ENCODE peak calls at places on chromosomes 16 and 17, in four cellular contexts. V, O, N and D are unnamed samples.
A peak's percentile ranks its signal among the peaks of the same experiment; 100 is the strongest.

GRCh38 chr17:13883659-13884058 is 185.6 kb upstream of the COX10 start:
- DNase-seq in V (no peak), O (no peak), N (no peak), D (no peak)

GRCh38 chr17:44071198-44071520 is 624 bp downstream of the G6PC3 start:
- DNase-seq in N (no peak), O (no peak), V (no peak), D (no peak)

GRCh38 chr17:17621254-17621653 is 29.7 kb upstream of the PEMT start:
- DNase-seq in N (no peak), O (no peak), V (no peak), D (no peak)

GRCh38 chr17:45104907-45105624 is 27.2 kb downstream of the PLCD3 start:
- DNase-seq in V (no peak), N (no peak), O (no peak), D (no peak)

GRCh38 chr16:49663081-49664057 is 192.5 kb downstream of the ZNF423 start:
- DNase-seq in V (no peak), N (no peak), O (no peak), D (no peak)

GRCh38 chr16:558298-559020 is 1.7 kb upstream of the PRR35 start:
- DNase-seq in N (no peak), V (peak; percentile 80), O (no peak), D (no peak)

GRCh38 chr17:40310882-40311391 is 2.0 kb downstream of the RARA start:
- DNase-seq in N (no peak), V (no peak), O (no peak), D (no peak)

GRCh38 chr17:7712111-7712771 is 5.3 kb upstream of the DNAH2 start:
- DNase-seq in O (no peak), V (no peak), N (peak; percentile 62), D (no peak)

GRCh38 chr16:68951991-68952877 is 108.9 kb downstream of the TANGO6 start:
- DNase-seq in V (no peak), O (no peak), N (no peak), D (no peak)

GRCh38 chr17:51853857-51854256 is 304.7 kb downstream of the CA10 start:
- DNase-seq in V (no peak), O (no peak), N (no peak), D (no peak)

GRCh38 chr17:63418540-63418939 is 27.6 kb downstream of the CYB561 start:
- DNase-seq in N (no peak), O (no peak), V (no peak), D (no peak)

GRCh38 chr16:67277999-67278772 is 1.1 kb upstream of the PLEKHG4 start:
- DNase-seq in N (no peak), V (peak; percentile 43), O (no peak), D (no peak)

GRCh38 chr16:86476956-86477530 is 33.3 kb upstream of the FOXF1 start:
- DNase-seq in N (no peak), V (no peak), O (no peak), D (no peak)

GRCh38 chr17:44043326-44043725 is 23.1 kb downstream of the LSM12 start:
- DNase-seq in N (no peak), V (no peak), O (no peak), D (no peak)

GRCh38 chr17:59752446-59752845 is 45.0 kb downstream of the VMP1 start:
- DNase-seq in O (no peak), N (no peak), V (no peak), D (no peak)

GRCh38 chr16:82580293-82580900 is 46.4 kb upstream of the CDH13 start:
- DNase-seq in O (no peak), V (peak; percentile 16), N (no peak), D (no peak)

GRCh38 chr17:27340990-27341595 is 47.2 kb downstream of the WSB1 start:
- DNase-seq in O (no peak), N (no peak), V (no peak), D (no peak)

GRCh38 chr17:14303343-14304221 is 2.7 kb downstream of the HS3ST3B1 start:
- DNase-seq in N (peak; percentile 64), V (no peak), O (no peak), D (no peak)

GRCh38 chr17:70344356-70345060 is 175.2 kb downstream of the KCNJ2 start:
- DNase-seq in N (no peak), O (no peak), V (no peak), D (no peak)

GRCh38 chr16:76265434-76266045 is 11.7 kb upstream of the CNTNAP4 start:
- DNase-seq in N (peak; percentile 92), V (peak; percentile 31), O (no peak), D (peak; percentile 51)

GRCh38 chr17:55272711-55273578 is 8.2 kb downstream of the HLF start:
- DNase-seq in O (no peak), N (no peak), V (no peak), D (no peak)
- TF ChIP-seq ZNF274 in O (no peak), N (no peak), V (no peak), D (no peak)

DNA sequence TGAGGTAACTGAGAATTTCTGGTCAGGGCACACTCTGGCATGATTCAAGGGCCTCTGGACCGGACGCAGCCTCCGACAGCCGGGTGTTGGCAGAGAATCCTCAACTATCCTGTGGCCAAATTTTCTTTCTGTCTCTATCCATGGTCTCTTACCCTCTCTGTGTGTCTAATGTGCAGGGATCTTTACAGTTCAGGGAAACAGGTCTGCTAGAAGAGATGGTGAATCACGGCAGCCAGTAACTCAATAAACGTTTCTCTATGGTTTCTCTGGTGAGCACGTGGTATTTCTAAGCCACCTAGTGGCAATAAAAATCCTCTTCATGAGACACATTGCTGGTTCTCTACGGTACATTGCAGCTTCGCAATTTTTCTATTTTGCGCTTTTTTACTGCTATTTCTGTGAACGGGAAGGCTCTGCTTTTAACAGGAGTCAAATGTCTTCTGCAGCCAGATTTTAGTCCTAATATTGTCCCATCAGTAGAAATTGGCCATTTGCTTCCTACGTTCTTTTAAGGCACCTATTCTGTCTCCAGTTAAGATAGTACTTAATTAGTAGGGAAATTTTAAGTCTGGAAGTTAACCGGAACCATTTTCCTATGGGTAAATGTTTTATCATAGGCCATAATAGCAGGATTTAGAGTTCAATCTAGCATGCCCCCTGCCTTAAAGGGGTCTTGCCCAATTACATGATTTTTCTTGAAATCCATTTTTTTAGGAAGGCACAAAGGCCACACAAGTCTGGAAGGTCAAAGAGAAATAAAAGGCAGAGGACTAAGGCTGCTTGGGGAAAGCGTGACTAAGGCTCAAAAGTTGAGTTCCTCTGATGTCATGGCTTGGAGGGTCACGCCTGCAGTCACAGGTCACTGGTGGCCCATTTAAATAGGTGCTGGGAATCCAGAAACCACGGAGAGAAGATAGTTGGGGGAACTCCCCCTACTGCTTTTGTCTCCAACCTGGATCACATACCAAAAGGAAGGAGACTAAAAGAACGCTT is 31.5 kb downstream of the QPRT start:
- DNase-seq in V (peak; percentile 75), O (no peak), N (no peak), D (no peak)
- TF ChIP-seq SUZ12 in V (no peak), O (no peak), N (no peak), D (no peak)

DNA sequence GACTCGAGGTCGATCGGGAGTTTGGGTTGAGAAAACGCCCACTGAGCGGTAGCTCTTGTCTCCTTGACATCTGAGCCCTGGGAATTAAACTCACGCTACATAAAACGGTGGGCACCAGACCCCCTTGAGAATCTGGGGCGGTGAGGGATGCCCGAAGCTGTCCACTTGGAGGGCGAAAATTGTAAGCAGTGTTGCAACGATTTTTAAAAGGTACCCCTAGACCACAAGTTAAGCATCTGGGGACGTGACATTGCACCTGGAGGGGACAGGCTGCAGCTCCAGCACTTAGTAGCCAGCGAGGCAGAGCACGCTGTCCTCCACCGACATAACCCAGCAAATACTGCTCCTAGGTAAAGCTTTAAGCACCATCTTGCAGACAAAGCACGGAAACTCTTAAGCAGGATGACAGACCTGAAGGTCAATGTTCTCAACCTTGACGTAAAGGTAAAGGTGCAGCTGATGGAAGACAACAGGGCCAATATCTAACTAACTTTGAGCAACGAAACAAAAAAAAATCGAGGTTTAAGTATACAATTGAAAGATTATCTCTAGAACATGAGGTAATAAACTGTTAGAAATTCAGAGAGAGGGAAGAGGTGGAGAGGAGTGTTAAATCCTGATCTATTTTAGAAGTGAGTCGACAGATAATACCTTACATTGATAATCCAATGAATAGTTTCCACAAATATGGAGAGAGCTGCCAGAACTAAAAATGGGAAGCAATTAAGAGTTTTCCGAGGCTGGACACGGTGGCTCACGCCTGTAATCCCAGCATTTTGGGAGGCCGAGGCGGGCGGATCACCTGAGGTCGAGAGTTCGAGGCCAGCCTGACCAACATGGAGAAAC is 921 bp upstream of the CDR2 start:
- DNase-seq in O (no peak), V (peak; percentile 42), N (no peak), D (no peak)
- TF ChIP-seq ZNF274 in O (no peak), V (no peak), N (no peak), D (no peak)

GRCh38 chr17:65561394-65562205 is at the start of gene AXIN2:
- DNase-seq in N (peak; percentile 89), V (peak; percentile 97), O (no peak), D (peak; percentile 72)
- TF ChIP-seq SUZ12 in N (no peak), V (no peak), O (no peak), D (no peak)